ENCODE peak calls at places on chromosomes 1 and 21, in seven cellular contexts. W is body of pancreas; J is WTC11; F is effector CD4-positive, alpha-beta T cell; C is RWPE1; A is activated CD8-positive, alpha-beta memory T cell treated with anti-CD3 and anti-CD28 coated beads, Interleukin-2, amount 50 U/mL, for 48 hours; D is cardiac fibroblast. Q is an unnamed sample.

GRCh38 chr1:116033322-116033721 is 57.0 kb downstream of the SLC22A15 start:
- DNase-seq in W (no peak), J (no peak), F (no peak), C (peak), A (no peak), D (no peak), Q (no peak)

GRCh38 chr21:15005391-15005790 is 59.4 kb downstream of the NRIP1 start:
- DNase-seq in W (no peak), J (peak), F (peak), C (no peak), A (no peak), D (peak), Q (no peak)

GRCh38 chr1:193786996-193787546 is 600.7 kb upstream of the B3GALT2 start:
- DNase-seq in W (no peak), J (no peak), F (no peak), C (no peak), A (no peak), D (no peak), Q (no peak)

GRCh38 chr21:42262826-42263225 is 43.9 kb downstream of the ABCG1 start:
- DNase-seq in W (peak), J (no peak), F (no peak), C (peak), A (no peak), D (peak), Q (no peak)

GRCh38 chr1:248834343-248834940 is 3.6 kb upstream of the ZNF672 start:
- DNase-seq in W (no peak), J (no peak), F (no peak), C (no peak), A (no peak), D (no peak), Q (no peak)

GRCh38 chr1:232594018-232594502 is 35.9 kb downstream of the SIPA1L2 start:
- DNase-seq in W (no peak), J (no peak), F (no peak), C (peak), A (no peak), D (no peak), Q (no peak)

GRCh38 chr1:219927298-219927955 is 930 bp downstream of the SLC30A10 start:
- DNase-seq in W (no peak), J (no peak), F (no peak), C (no peak), A (no peak), D (no peak), Q (no peak)

GRCh38 chr1:48493970-48494769 is 22.2 kb upstream of the SPATA6 start:
- DNase-seq in W (no peak), J (no peak), F (no peak), C (no peak), A (no peak), D (peak), Q (no peak)

GRCh38 chr21:26840206-26840605 is 5.0 kb downstream of the ADAMTS1 start:
- DNase-seq in W (no peak), J (no peak), F (no peak), C (no peak), A (no peak), D (no peak), Q (no peak)

GRCh38 chr1:7265771-7266371 is 480.6 kb downstream of the CAMTA1 start:
- DNase-seq in W (peak), J (no peak), F (no peak), C (peak), A (no peak), D (peak), Q (peak)

GRCh38 chr1:150207278-150207971 is 28.5 kb downstream of the ANP32E start:
- DNase-seq in W (no peak), J (no peak), F (no peak), C (no peak), A (no peak), D (no peak), Q (no peak)

GRCh38 chr1:39178541-39179431 is 25.7 kb upstream of the MACF1 start:
- DNase-seq in W (peak), J (no peak), F (no peak), C (peak), A (no peak), D (peak), Q (no peak)

GRCh38 chr21:24225432-24225831 is 1381.8 kb downstream of the MRPL39 start:
- DNase-seq in W (no peak), J (no peak), F (no peak), C (peak), A (no peak), D (peak), Q (no peak)

GRCh38 chr1:200970771-200971427 is 52.6 kb downstream of the KIF21B start:
- DNase-seq in W (no peak), J (no peak), F (no peak), C (no peak), A (no peak), D (no peak), Q (no peak)

GRCh38 chr1:116261227-116261626 is 111.8 kb upstream of the ATP1A1 start:
- DNase-seq in W (no peak), J (no peak), F (no peak), C (no peak), A (no peak), D (no peak), Q (no peak)

GRCh38 chr1:22366346-22366745 is 85.3 kb upstream of the ZBTB40 start:
- DNase-seq in W (no peak), J (no peak), F (no peak), C (no peak), A (no peak), D (no peak), Q (no peak)

GRCh38 chr1:30314591-30314990 is 408.8 kb downstream of the MATN1 start:
- DNase-seq in W (no peak), J (no peak), F (no peak), C (no peak), A (no peak), D (no peak), Q (no peak)

GRCh38 chr21:14215971-14216621 is at the start of gene RBM11:
- DNase-seq in W (peak), J (peak), F (peak), C (peak), A (peak), D (peak), Q (no peak)

GRCh38 chr1:201072149-201072548 is 40.1 kb downstream of the CACNA1S start:
- DNase-seq in W (no peak), J (no peak), F (no peak), C (peak), A (no peak), D (peak), Q (no peak)

GRCh38 chr1:6454856-6455751 is 10.9 kb downstream of the TNFRSF25 start:
- DNase-seq in W (no peak), J (peak), F (peak), C (no peak), A (no peak), D (peak), Q (no peak)

GRCh38 chr1:211581521-211581920 is 2.6 kb upstream of the SLC30A1 start:
- DNase-seq in W (peak), J (no peak), F (no peak), C (no peak), A (no peak), D (peak), Q (no peak)

GRCh38 chr21:16159971-16160350 is 430.2 kb downstream of the USP25 start:
- DNase-seq in W (no peak), J (no peak), F (no peak), C (no peak), A (no peak), D (no peak), Q (no peak)

GRCh38 chr1:26726784-26727183 is 31.0 kb downstream of the ARID1A start:
- DNase-seq in W (no peak), J (no peak), F (no peak), C (no peak), A (no peak), D (no peak), Q (no peak)